ENCODE peak calls at places on chromosomes 6 and 20, in five cellular contexts. D, G, J, U and P are unnamed samples.

GRCh38 chr6:93319304-93319703 is 100.1 kb downstream of the EPHA7 start:
- DNase-seq in D (no peak), G (no peak), J (peak), U (no peak), P (no peak)

GRCh38 chr6:54183616-54184015 is 72.4 kb downstream of the MLIP start:
- DNase-seq in U (no peak), G (no peak), D (no peak), J (no peak), P (no peak)

GRCh38 chr20:49466114-49466912 is 16.2 kb downstream of the KCNB1 start:
- DNase-seq in U (no peak), G (no peak), D (no peak), J (no peak), P (no peak)

GRCh38 chr6:95094751-95095150 is 482.6 kb upstream of the MANEA start:
- DNase-seq in G (no peak), U (peak), J (no peak), D (no peak), P (peak)

GRCh38 chr6:110201141-110201848 is 21.1 kb downstream of the CDC40 start:
- DNase-seq in U (no peak), G (no peak), D (no peak), J (no peak), P (no peak)

GRCh38 chr6:45500924-45501816 is 123.4 kb upstream of the SUPT3H start:
- DNase-seq in G (no peak), D (no peak), J (peak), U (no peak), P (no peak)

GRCh38 chr6:16548121-16548520 is 213.1 kb downstream of the ATXN1 start:
- DNase-seq in G (no peak), D (no peak), U (peak), J (no peak), P (peak)

GRCh38 chr6:81894788-81895221 is 142.3 kb upstream of the TENT5A start:
- DNase-seq in D (no peak), G (no peak), U (no peak), J (no peak), P (peak)

GRCh38 chr20:14401479-14402138 is 64.2 kb upstream of the FLRT3 start:
- DNase-seq in G (no peak), D (no peak), J (no peak), U (no peak), P (no peak)

GRCh38 chr20:25538838-25539665 is 46.3 kb downstream of the NINL start:
- DNase-seq in U (no peak), J (no peak), G (no peak), D (no peak), P (no peak)

GRCh38 chr6:2165216-2165725 is 80.1 kb downstream of the GMDS start:
- DNase-seq in D (no peak), J (no peak), G (no peak), U (no peak), P (peak)

GRCh38 chr6:3061501-3061941 is 6.8 kb upstream of the RIPK1 start:
- DNase-seq in J (no peak), G (no peak), U (peak), D (no peak), P (peak)

GRCh38 chr6:142796571-142796970 is 148.4 kb downstream of the HIVEP2 start:
- DNase-seq in U (peak), J (no peak), G (no peak), D (no peak), P (peak)

GRCh38 chr20:45289942-45290676 is 16.5 kb upstream of the RBPJL start:
- DNase-seq in D (no peak), J (no peak), G (no peak), U (no peak), P (no peak)

GRCh38 chr6:9397981-9398559 is 962.7 kb upstream of the SLC35B3 start:
- DNase-seq in U (peak), D (no peak), J (no peak), G (no peak), P (no peak)

GRCh38 chr6:72286911-72287311 is 335.0 kb upstream of the KCNQ5 start:
- DNase-seq in D (peak), U (peak), J (no peak), G (no peak), P (peak)

GRCh38 chr6:167049275-167049674 is 50.1 kb downstream of the CEP43 start:
- DNase-seq in G (no peak), J (no peak), U (no peak), D (no peak), P (no peak)

GRCh38 chr6:157323924-157324276 is 581 bp upstream of the TMEM242 start:
- DNase-seq in J (peak), U (peak), D (peak), G (no peak), P (peak)

GRCh38 chr20:25220021-25220730 is 24.7 kb downstream of the ENTPD6 start:
- DNase-seq in J (no peak), D (no peak), G (no peak), U (no peak), P (peak)

GRCh38 chr20:35901678-35902544 is 52.4 kb downstream of the SCAND1 start:
- DNase-seq in J (no peak), G (no peak), U (peak), D (peak), P (peak)